ENCODE peak calls at places on chromosome 22, in six cellular contexts. U is bronchial epithelial cell, S is RWPE2, J is brain microvascular endothelial cell, T is colonic mucosa, X is SK-N-SH. Y is an unnamed sample. For H3K36me3, the result is how much of the 10 kb centered on the place peaks cover.

GRCh38 chr22:29626497-29627195 is 23.2 kb downstream of the NF2 start:
- DNase-seq in U (peak), S (no peak), J (peak), T (no peak), X (no peak), Y (peak)

GRCh38 chr22:25563757-25564319 is 637 bp upstream of the GRK3 start:
- DNase-seq in U (peak), S (no peak), J (no peak), T (peak), X (no peak), Y (no peak)

GRCh38 chr22:49192180-49192856 is 635.4 kb downstream of the BRD1 start:
- DNase-seq in U (no peak), S (no peak), J (no peak), T (no peak), X (no peak), Y (no peak)

GRCh38 chr22:24728790-24729637 is 45.5 kb downstream of the PIWIL3 start:
- DNase-seq in U (peak), S (no peak), J (peak), T (no peak), X (peak), Y (no peak)

GRCh38 chr22:42743501-42743991 is 22.9 kb upstream of the A4GALT start:
- DNase-seq in U (no peak), S (no peak), J (peak), T (peak), X (no peak), Y (peak)

GRCh38 chr22:32476286-32476685 is 1.7 kb downstream of the FBXO7 start:
- DNase-seq in U (no peak), S (no peak), J (no peak), T (no peak), X (no peak), Y (no peak)

GRCh38 chr22:30351226-30351625 is 5.5 kb downstream of the SF3A1 start:
- DNase-seq in U (no peak), S (no peak), J (no peak), T (no peak), X (no peak), Y (peak)

GRCh38 chr22:41157083-41157482 is 48.0 kb upstream of the L3MBTL2 start:
- DNase-seq in U (no peak), S (no peak), J (no peak), T (no peak), X (no peak), Y (no peak)

GRCh38 chr22:24553597-24554315 is 1.2 kb downstream of the GUCD1 start:
- DNase-seq in U (no peak), S (no peak), J (peak), T (peak), X (no peak), Y (no peak)

GRCh38 chr22:27879923-27880322 is 39.1 kb downstream of the PITPNB start:
- DNase-seq in U (peak), S (no peak), J (peak), T (no peak), X (peak), Y (no peak)

GRCh38 chr22:20777420-20778177 is 3.7 kb downstream of the SERPIND1 start:
- DNase-seq in U (peak), S (no peak), J (peak), T (peak), X (no peak), Y (peak)

GRCh38 chr22:42620084-42620483 is 5.4 kb upstream of the POLDIP3 start:
- DNase-seq in U (no peak), S (no peak), J (no peak), T (no peak), X (no peak), Y (no peak)

GRCh38 chr22:23394525-23395326 is 185.4 kb downstream of the IGLL1 start:
- DNase-seq in U (no peak), S (peak), J (no peak), T (no peak), X (no peak), Y (no peak)

GRCh38 chr22:23163665-23164064 is 16.6 kb upstream of the BCR start:
- DNase-seq in U (no peak), S (no peak), J (no peak), T (no peak), X (no peak), Y (no peak)

GRCh38 chr22:19840955-19841640 is 13.6 kb downstream of the GNB1L start:
- DNase-seq in U (no peak), S (no peak), J (no peak), T (no peak), X (no peak), Y (no peak)

GRCh38 chr22:25134028-25134427 is 65.6 kb upstream of the CRYBB3 start:
- DNase-seq in U (peak), S (no peak), J (no peak), T (peak), X (peak), Y (no peak)

GRCh38 chr22:21020802-21021429 is 6.0 kb downstream of the P2RX6 start:
- DNase-seq in U (no peak), S (no peak), J (no peak), T (no peak), X (peak), Y (no peak)

GRCh38 chr22:20431520-20432237 is 5.9 kb downstream of the SCARF2 start:
- DNase-seq in U (no peak), S (peak), J (no peak), T (no peak), X (peak), Y (no peak)

DNA sequence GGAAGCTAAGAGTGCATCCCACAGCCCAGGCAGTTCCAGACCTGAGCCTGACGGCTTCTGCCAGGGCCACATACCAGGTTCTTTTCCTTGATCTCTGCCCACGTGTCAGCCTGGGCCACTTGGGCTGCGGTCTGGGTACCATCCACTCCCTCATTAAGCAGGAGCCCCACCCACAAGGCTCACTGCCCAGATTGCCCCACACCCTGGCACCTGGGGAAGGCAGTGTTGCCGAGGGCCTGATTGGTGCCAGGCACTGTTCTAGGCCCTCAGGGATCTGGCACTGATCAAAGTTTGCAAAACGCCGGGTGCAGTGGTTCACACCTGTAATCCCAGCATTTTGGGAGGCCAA is 15.4 kb downstream of the GGA1 start:
- DNase-seq in U (no peak), S (no peak), J (no peak), T (peak), X (no peak), Y (no peak)
- H3K36me3 ChIP-seq in U (under half), S (under half), J (under half), T (under half), X (under half), Y (under half)

GRCh38 chr22:45832959-45833580 is 143.9 kb downstream of the WNT7B start:
- DNase-seq in U (peak), S (no peak), J (no peak), T (no peak), X (no peak), Y (no peak)

GRCh38 chr22:45830531-45831245 is 146.3 kb downstream of the WNT7B start:
- DNase-seq in U (peak), S (no peak), J (peak), T (no peak), X (no peak), Y (peak)

GRCh38 chr22:45831394-45831793 is 145.6 kb downstream of the WNT7B start:
- DNase-seq in U (peak), S (no peak), J (peak), T (no peak), X (no peak), Y (no peak)

GRCh38 chr22:45833613-45834012 is 143.3 kb downstream of the WNT7B start:
- DNase-seq in U (no peak), S (no peak), J (no peak), T (no peak), X (no peak), Y (no peak)

GRCh38 chr22:45832180-45832579 is 144.8 kb downstream of the WNT7B start:
- DNase-seq in U (no peak), S (no peak), J (no peak), T (no peak), X (no peak), Y (no peak)
- TF ChIP-seq CTCF in U (no peak), S (no peak), J (peak), T (no peak), X (no peak), Y (no peak)

GRCh38 chr22:46057762-46058420 is 80.9 kb upstream of the WNT7B start:
- DNase-seq in U (no peak), S (no peak), J (no peak), T (no peak), X (peak), Y (no peak)

GRCh38 chr22:46055851-46056168 is 78.8 kb upstream of the WNT7B start:
- DNase-seq in U (no peak), S (no peak), J (no peak), T (no peak), X (no peak), Y (no peak)

GRCh38 chr22:46055176-46055850 is 78.4 kb upstream of the WNT7B start:
- DNase-seq in U (no peak), S (peak), J (no peak), T (peak), X (peak), Y (no peak)

GRCh38 chr22:46057206-46057605 is 80.2 kb upstream of the WNT7B start:
- DNase-seq in U (no peak), S (peak), J (no peak), T (no peak), X (no peak), Y (no peak)

DNA sequence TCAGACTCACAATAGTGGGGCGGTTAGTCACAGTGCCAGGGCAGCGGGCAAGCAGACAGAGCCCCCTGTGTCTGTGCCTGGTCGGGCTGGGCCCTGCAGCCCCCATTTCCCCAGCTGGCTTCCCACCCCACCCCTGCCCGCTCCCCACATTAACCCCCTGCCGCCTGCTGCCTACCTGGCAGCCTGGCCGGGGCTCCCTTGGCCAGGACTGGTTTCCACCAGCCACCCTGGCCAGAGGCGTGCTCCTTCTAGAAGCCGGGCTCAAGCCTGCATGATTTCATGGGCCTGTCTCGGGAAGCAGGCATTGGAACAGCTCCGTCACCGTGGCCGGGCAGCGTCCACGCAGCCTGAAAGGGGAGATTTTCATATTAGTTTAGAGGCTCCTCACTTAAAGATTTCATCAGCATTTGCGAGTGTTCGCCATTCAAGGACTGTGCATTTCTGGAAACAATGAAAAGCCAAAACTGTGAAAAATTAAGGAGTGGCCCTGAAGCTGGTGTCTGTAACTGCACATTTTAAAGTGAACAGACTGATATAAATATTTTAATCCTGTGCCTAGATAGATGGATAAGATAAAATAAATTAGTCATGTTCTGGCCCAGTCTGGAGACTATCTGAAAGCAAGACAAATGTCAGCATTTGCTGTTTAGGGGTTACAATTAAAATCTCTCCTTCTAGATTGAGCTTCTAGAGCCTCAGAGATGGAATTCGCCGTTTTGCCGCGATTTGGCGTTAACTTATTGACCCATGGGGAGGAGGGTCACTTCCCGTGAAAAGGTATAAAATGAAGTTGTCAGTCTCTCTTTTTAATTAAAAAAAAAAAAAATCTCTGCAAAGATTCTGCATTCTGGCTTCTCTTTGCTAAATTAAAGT is 79.4 kb upstream of the WNT7B start:
- DNase-seq in U (no peak), S (peak), J (no peak), T (no peak), X (peak), Y (no peak)
- H3K4me3 ChIP-seq in U (peak), S (peak), J (no peak), T (no peak), X (peak), Y (peak)

GRCh38 chr22:37568448-37569008 is 8.2 kb downstream of the CDC42EP1 start:
- DNase-seq in U (no peak), S (no peak), J (no peak), T (no peak), X (no peak), Y (no peak)

GRCh38 chr22:37566903-37567798 is 6.9 kb downstream of the CDC42EP1 start:
- DNase-seq in U (peak), S (peak), J (no peak), T (peak), X (peak), Y (no peak)

GRCh38 chr22:37567991-37568390 is 7.7 kb downstream of the CDC42EP1 start:
- DNase-seq in U (no peak), S (no peak), J (no peak), T (no peak), X (no peak), Y (no peak)

GRCh38 chr22:37565830-37566229 is 5.5 kb downstream of the CDC42EP1 start:
- DNase-seq in U (no peak), S (no peak), J (no peak), T (no peak), X (no peak), Y (no peak)

GRCh38 chr22:37566329-37566837 is 6.1 kb downstream of the CDC42EP1 start:
- DNase-seq in U (no peak), S (no peak), J (no peak), T (no peak), X (no peak), Y (no peak)
- H3K36me3 ChIP-seq in U (under half), S (under half), J (under half), T (under half), X (under half), Y (half or more)

GRCh38 chr22:35761037-35761436 is 43.4 kb downstream of the APOL5 start:
- DNase-seq in U (no peak), S (no peak), J (no peak), T (no peak), X (peak), Y (no peak)
- TF ChIP-seq CTCF in U (no peak), S (peak), J (peak), T (no peak), X (peak), Y (peak)

DNA sequence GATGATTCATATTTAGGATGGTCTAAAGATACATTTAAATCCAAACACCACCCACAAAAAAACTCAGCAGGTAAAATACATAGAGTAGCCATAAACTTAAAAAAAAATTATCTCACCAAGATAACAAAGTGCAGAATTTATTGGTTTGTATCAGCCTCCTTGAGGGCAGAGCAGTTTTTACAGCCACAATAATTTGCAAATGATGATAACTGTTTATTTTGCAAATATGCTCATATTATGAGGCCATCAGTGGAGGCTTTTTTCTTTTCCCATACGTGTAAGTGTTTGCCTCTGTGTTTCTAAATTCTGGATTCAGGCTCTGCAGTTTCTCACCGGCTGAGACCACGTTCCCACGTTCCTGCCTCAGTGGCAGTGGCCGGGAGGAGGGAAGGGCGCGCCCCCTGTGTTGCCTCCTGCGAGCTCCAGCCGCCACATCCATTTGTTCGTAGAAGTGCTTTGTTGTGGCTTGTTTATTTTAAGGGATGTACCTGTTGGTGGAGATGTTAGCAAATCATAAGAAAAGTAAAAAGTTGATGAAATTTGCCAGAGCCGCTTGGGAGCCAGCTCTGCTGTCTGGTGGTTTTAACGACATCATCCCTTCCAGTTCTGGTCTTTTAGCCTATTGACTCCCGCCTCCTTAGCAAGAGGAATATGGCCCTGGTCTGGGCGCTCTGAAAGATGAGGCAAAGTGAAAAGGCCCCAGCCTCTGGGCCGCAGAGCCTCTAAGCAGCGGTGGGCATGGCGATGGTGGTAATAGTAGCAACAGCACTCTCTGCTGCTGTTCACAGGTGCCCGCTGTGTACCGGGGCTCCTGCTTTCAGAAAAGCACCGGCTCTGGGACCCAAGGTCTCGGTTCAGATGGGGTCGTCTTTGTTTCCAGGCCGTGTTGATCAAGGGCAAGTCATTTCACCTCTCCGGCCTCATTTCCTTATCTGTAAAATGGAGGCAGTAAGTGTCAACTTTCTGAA is 66.7 kb upstream of the PPARA start:
- DNase-seq in U (no peak), S (peak), J (no peak), T (no peak), X (no peak), Y (no peak)
- H3K4me3 ChIP-seq in U (no peak), S (peak), J (peak), T (no peak), X (peak), Y (peak)

GRCh38 chr22:17808688-17809403 is 34.6 kb upstream of the BID start:
- DNase-seq in U (no peak), S (no peak), J (peak), T (no peak), X (no peak), Y (no peak)

GRCh38 chr22:17814084-17814483 is 39.8 kb upstream of the BID start:
- DNase-seq in U (no peak), S (no peak), J (no peak), T (no peak), X (no peak), Y (no peak)

GRCh38 chr22:17811119-17811518 is 36.9 kb upstream of the BID start:
- DNase-seq in U (no peak), S (no peak), J (no peak), T (no peak), X (no peak), Y (no peak)

GRCh38 chr22:17807571-17808410 is 33.5 kb upstream of the BID start:
- DNase-seq in U (no peak), S (no peak), J (no peak), T (no peak), X (no peak), Y (no peak)

DNA sequence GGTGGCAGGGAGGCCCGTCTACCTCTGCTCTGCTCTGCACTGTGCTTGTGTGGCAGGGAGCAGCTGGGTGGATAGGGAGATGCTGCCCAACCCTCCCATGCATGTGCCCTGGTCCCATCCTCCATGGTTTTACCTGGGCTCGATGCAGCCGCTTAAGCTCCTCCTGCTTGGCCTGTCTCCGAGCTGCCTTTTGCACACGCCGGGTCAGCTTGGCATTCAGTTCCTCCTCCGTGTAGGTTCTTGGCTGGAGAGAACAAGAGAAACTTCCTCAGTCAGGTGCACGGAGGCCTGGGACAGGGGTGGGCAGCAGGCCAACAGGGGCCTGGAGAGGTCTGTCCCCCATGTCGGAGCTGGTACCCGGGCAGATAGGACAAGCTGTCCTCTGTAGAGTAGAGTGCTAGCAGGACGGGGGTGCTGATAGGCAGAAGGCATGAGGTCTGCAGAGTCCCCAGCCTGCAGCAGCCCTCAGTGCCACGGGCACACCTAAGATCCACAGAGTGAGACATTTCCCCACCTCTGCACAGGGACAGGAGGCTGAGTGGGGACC is 36.4 kb upstream of the BID start:
- DNase-seq in U (no peak), S (no peak), J (no peak), T (peak), X (no peak), Y (no peak)
- H3K36me3 ChIP-seq in U (under half), S (half or more), J (under half), T (under half), X (under half), Y (under half)